ENCODE peak calls at places on chromosomes 16 and 17, in six cellular contexts. One of them, this sample, is unnamed.

GRCh38 chr16:1290860-1291575 is 18.4 kb upstream of the UBE2I start:
- ATAC-seq in HCT116: no peak
- ATAC-seq in lower lobe of right lung: no peak
- ATAC-seq in RWPE2: no peak
- ATAC-seq in upper lobe of left lung: no peak
- ATAC-seq in right lobe of liver: peak
- ATAC-seq in this sample: no peak

GRCh38 chr16:56263711-56264608 is 72.7 kb downstream of the GNAO1 start:
- ATAC-seq in HCT116: no peak
- ATAC-seq in lower lobe of right lung: no peak
- ATAC-seq in RWPE2: no peak
- ATAC-seq in upper lobe of left lung: no peak
- ATAC-seq in right lobe of liver: peak
- ATAC-seq in this sample: no peak

GRCh38 chr16:68369697-68370096 is 58.9 kb downstream of the PRMT7 start:
- ATAC-seq in HCT116: no peak
- ATAC-seq in lower lobe of right lung: no peak
- ATAC-seq in RWPE2: no peak
- ATAC-seq in upper lobe of left lung: no peak
- ATAC-seq in right lobe of liver: no peak
- ATAC-seq in this sample: no peak

GRCh38 chr17:2899911-2900310 is 103.7 kb downstream of the RAP1GAP2 start:
- ATAC-seq in HCT116: no peak
- ATAC-seq in lower lobe of right lung: peak
- ATAC-seq in RWPE2: no peak
- ATAC-seq in upper lobe of left lung: no peak
- ATAC-seq in right lobe of liver: no peak
- ATAC-seq in this sample: no peak

GRCh38 chr17:39002991-39003715 is 36.0 kb upstream of the FBXO47 start:
- ATAC-seq in HCT116: no peak
- ATAC-seq in lower lobe of right lung: peak
- ATAC-seq in RWPE2: no peak
- ATAC-seq in upper lobe of left lung: peak
- ATAC-seq in right lobe of liver: peak
- ATAC-seq in this sample: peak

GRCh38 chr17:38958326-38958725 is 8.9 kb downstream of the FBXO47 start:
- ATAC-seq in HCT116: no peak
- ATAC-seq in lower lobe of right lung: no peak
- ATAC-seq in RWPE2: no peak
- ATAC-seq in upper lobe of left lung: no peak
- ATAC-seq in right lobe of liver: no peak
- ATAC-seq in this sample: no peak

GRCh38 chr17:40827746-40828453 is 5.5 kb upstream of the KRT10 start:
- ATAC-seq in HCT116: peak
- ATAC-seq in lower lobe of right lung: peak
- ATAC-seq in RWPE2: peak
- ATAC-seq in upper lobe of left lung: no peak
- ATAC-seq in right lobe of liver: no peak
- ATAC-seq in this sample: peak

GRCh38 chr17:17724991-17725852 is 44.0 kb downstream of the RAI1 start:
- ATAC-seq in HCT116: no peak
- ATAC-seq in lower lobe of right lung: no peak
- ATAC-seq in RWPE2: no peak
- ATAC-seq in upper lobe of left lung: no peak
- ATAC-seq in right lobe of liver: peak
- ATAC-seq in this sample: no peak

GRCh38 chr17:76657505-76658386 is 14.2 kb upstream of the ST6GALNAC1 start:
- ATAC-seq in HCT116: no peak
- ATAC-seq in lower lobe of right lung: no peak
- ATAC-seq in RWPE2: no peak
- ATAC-seq in upper lobe of left lung: no peak
- ATAC-seq in right lobe of liver: no peak
- ATAC-seq in this sample: no peak

GRCh38 chr17:19343256-19343630 is 19.3 kb downstream of the B9D1 start:
- ATAC-seq in HCT116: no peak
- ATAC-seq in lower lobe of right lung: no peak
- ATAC-seq in RWPE2: no peak
- ATAC-seq in upper lobe of left lung: no peak
- ATAC-seq in right lobe of liver: no peak
- ATAC-seq in this sample: no peak

GRCh38 chr17:31068291-31068690 is 26.5 kb upstream of the NF1 start:
- ATAC-seq in HCT116: peak
- ATAC-seq in lower lobe of right lung: peak
- ATAC-seq in RWPE2: no peak
- ATAC-seq in upper lobe of left lung: no peak
- ATAC-seq in right lobe of liver: peak
- ATAC-seq in this sample: peak

GRCh38 chr17:55722742-55723487 is at the start of gene TMEM100:
- ATAC-seq in HCT116: no peak
- ATAC-seq in lower lobe of right lung: peak
- ATAC-seq in RWPE2: no peak
- ATAC-seq in upper lobe of left lung: no peak
- ATAC-seq in right lobe of liver: no peak
- ATAC-seq in this sample: no peak

GRCh38 chr16:69448470-69449193 is 24.2 kb downstream of the CYB5B start:
- ATAC-seq in HCT116: no peak
- ATAC-seq in lower lobe of right lung: peak
- ATAC-seq in RWPE2: no peak
- ATAC-seq in upper lobe of left lung: peak
- ATAC-seq in right lobe of liver: peak
- ATAC-seq in this sample: no peak

GRCh38 chr17:58279736-58280479 is 827 bp downstream of the MPO start:
- ATAC-seq in HCT116: no peak
- ATAC-seq in lower lobe of right lung: no peak
- ATAC-seq in RWPE2: no peak
- ATAC-seq in upper lobe of left lung: no peak
- ATAC-seq in right lobe of liver: no peak
- ATAC-seq in this sample: peak

GRCh38 chr17:45432405-45433113 is at the start of gene ARHGAP27:
- ATAC-seq in HCT116: peak
- ATAC-seq in lower lobe of right lung: peak
- ATAC-seq in RWPE2: peak
- ATAC-seq in upper lobe of left lung: peak
- ATAC-seq in right lobe of liver: peak
- ATAC-seq in this sample: peak

GRCh38 chr16:986411-986810 is 4.8 kb downstream of the SOX8 start:
- ATAC-seq in HCT116: peak
- ATAC-seq in lower lobe of right lung: no peak
- ATAC-seq in RWPE2: no peak
- ATAC-seq in upper lobe of left lung: no peak
- ATAC-seq in right lobe of liver: no peak
- ATAC-seq in this sample: no peak

GRCh38 chr16:47144559-47144877 is 773 bp upstream of the NETO2 start:
- ATAC-seq in HCT116: no peak
- ATAC-seq in lower lobe of right lung: peak
- ATAC-seq in RWPE2: peak
- ATAC-seq in upper lobe of left lung: peak
- ATAC-seq in right lobe of liver: peak
- ATAC-seq in this sample: no peak

GRCh38 chr16:2698996-2699750 is 16.9 kb downstream of the KCTD5 start:
- ATAC-seq in HCT116: no peak
- ATAC-seq in lower lobe of right lung: no peak
- ATAC-seq in RWPE2: no peak
- ATAC-seq in upper lobe of left lung: no peak
- ATAC-seq in right lobe of liver: no peak
- ATAC-seq in this sample: no peak

GRCh38 chr17:59093702-59094231 is 12.9 kb downstream of the TRIM37 start:
- ATAC-seq in HCT116: peak
- ATAC-seq in lower lobe of right lung: peak
- ATAC-seq in RWPE2: peak
- ATAC-seq in upper lobe of left lung: peak
- ATAC-seq in right lobe of liver: no peak
- ATAC-seq in this sample: no peak